ENCODE peak calls at places on chromosomes 12 and 14, in five cellular contexts. One of them, this sample, is unnamed.

GRCh38 chr12:83939718-83940117 is 972.9 kb downstream of the SLC6A15 start:
- DNase-seq in IMR-90: no peak
- DNase-seq in H1: no peak
- DNase-seq in neuronal stem cell: no peak
- DNase-seq in mesendoderm: no peak
- DNase-seq in this sample: no peak

GRCh38 chr14:104512061-104512460 is 67.5 kb upstream of the C14orf180 start:
- DNase-seq in mesendoderm: no peak
- DNase-seq in IMR-90: no peak
- DNase-seq in H1: peak
- DNase-seq in neuronal stem cell: no peak
- DNase-seq in this sample: no peak

GRCh38 chr12:70277973-70278372 is 34.7 kb downstream of the CNOT2 start:
- DNase-seq in H1: no peak
- DNase-seq in IMR-90: no peak
- DNase-seq in neuronal stem cell: no peak
- DNase-seq in mesendoderm: no peak
- DNase-seq in this sample: no peak

GRCh38 chr12:106753526-106753925 is 21.0 kb upstream of the RIC8B start:
- DNase-seq in H1: no peak
- DNase-seq in neuronal stem cell: no peak
- DNase-seq in mesendoderm: no peak
- DNase-seq in IMR-90: no peak
- DNase-seq in this sample: no peak

GRCh38 chr14:101737414-101738367 is 23.8 kb upstream of the PPP2R5C start:
- DNase-seq in mesendoderm: no peak
- DNase-seq in H1: no peak
- DNase-seq in IMR-90: no peak
- DNase-seq in neuronal stem cell: no peak
- DNase-seq in this sample: no peak

GRCh38 chr12:10941916-10942607 is 3.0 kb upstream of the TAS2R14 start:
- DNase-seq in mesendoderm: peak
- DNase-seq in IMR-90: no peak
- DNase-seq in neuronal stem cell: no peak
- DNase-seq in H1: no peak
- DNase-seq in this sample: no peak

GRCh38 chr14:68662395-68662794 is 130.5 kb downstream of the ZFP36L1 start:
- DNase-seq in neuronal stem cell: no peak
- DNase-seq in IMR-90: peak
- DNase-seq in H1: no peak
- DNase-seq in mesendoderm: no peak
- DNase-seq in this sample: no peak

GRCh38 chr12:43337571-43338497 is 214.2 kb downstream of the ADAMTS20 start:
- DNase-seq in H1: no peak
- DNase-seq in neuronal stem cell: no peak
- DNase-seq in IMR-90: peak
- DNase-seq in mesendoderm: peak
- DNase-seq in this sample: no peak

GRCh38 chr14:93897476-93897845 is 29.7 kb upstream of the FAM181A start:
- DNase-seq in IMR-90: no peak
- DNase-seq in mesendoderm: no peak
- DNase-seq in neuronal stem cell: no peak
- DNase-seq in H1: no peak
- DNase-seq in this sample: no peak

GRCh38 chr14:85332401-85332800 is 197.5 kb upstream of the FLRT2 start:
- DNase-seq in neuronal stem cell: no peak
- DNase-seq in H1: no peak
- DNase-seq in IMR-90: no peak
- DNase-seq in mesendoderm: no peak
- DNase-seq in this sample: no peak

GRCh38 chr12:121132601-121133481 is at the start of gene P2RX7:
- DNase-seq in mesendoderm: peak
- DNase-seq in H1: peak
- DNase-seq in neuronal stem cell: no peak
- DNase-seq in IMR-90: peak
- DNase-seq in this sample: peak

GRCh38 chr14:79395061-79395460 is 816.2 kb downstream of the DIO2 start:
- DNase-seq in IMR-90: peak
- DNase-seq in neuronal stem cell: no peak
- DNase-seq in mesendoderm: no peak
- DNase-seq in H1: no peak
- DNase-seq in this sample: peak

GRCh38 chr14:39247256-39247655 is 13.5 kb downstream of the MIA2 start:
- DNase-seq in IMR-90: peak
- DNase-seq in mesendoderm: no peak
- DNase-seq in neuronal stem cell: no peak
- DNase-seq in H1: no peak
- DNase-seq in this sample: peak

GRCh38 chr12:6959376-6960290 is 8.5 kb downstream of the PTPN6 start:
- DNase-seq in neuronal stem cell: no peak
- DNase-seq in IMR-90: no peak
- DNase-seq in mesendoderm: no peak
- DNase-seq in H1: no peak
- DNase-seq in this sample: no peak

GRCh38 chr12:128316981-128317526 is 50.1 kb downstream of the TMEM132C start:
- DNase-seq in IMR-90: no peak
- DNase-seq in H1: no peak
- DNase-seq in neuronal stem cell: no peak
- DNase-seq in mesendoderm: no peak
- DNase-seq in this sample: no peak

GRCh38 chr12:71755146-71755892 is 656 bp downstream of the RAB21 start:
- DNase-seq in neuronal stem cell: no peak
- DNase-seq in mesendoderm: peak
- DNase-seq in IMR-90: peak
- DNase-seq in H1: no peak
- DNase-seq in this sample: peak

GRCh38 chr12:25830456-25830855 is 128.0 kb upstream of the RASSF8 start:
- DNase-seq in neuronal stem cell: no peak
- DNase-seq in mesendoderm: no peak
- DNase-seq in H1: no peak
- DNase-seq in IMR-90: no peak
- DNase-seq in this sample: no peak

GRCh38 chr14:29442720-29443119 is 484.9 kb downstream of the PRKD1 start:
- DNase-seq in IMR-90: peak
- DNase-seq in neuronal stem cell: no peak
- DNase-seq in H1: no peak
- DNase-seq in mesendoderm: peak
- DNase-seq in this sample: peak

GRCh38 chr14:99579903-99580570 is 24.0 kb downstream of the CCDC85C start:
- DNase-seq in mesendoderm: peak
- DNase-seq in H1: no peak
- DNase-seq in neuronal stem cell: no peak
- DNase-seq in IMR-90: peak
- DNase-seq in this sample: no peak

GRCh38 chr14:99581960-99582359 is 22.0 kb downstream of the CCDC85C start:
- DNase-seq in IMR-90: no peak
- DNase-seq in mesendoderm: no peak
- DNase-seq in neuronal stem cell: no peak
- DNase-seq in H1: no peak
- DNase-seq in this sample: no peak

GRCh38 chr14:99578541-99579044 is 25.4 kb downstream of the CCDC85C start:
- DNase-seq in neuronal stem cell: no peak
- DNase-seq in H1: no peak
- DNase-seq in mesendoderm: no peak
- DNase-seq in IMR-90: no peak
- DNase-seq in this sample: no peak

GRCh38 chr14:99579077-99579836 is 24.8 kb downstream of the CCDC85C start:
- DNase-seq in neuronal stem cell: no peak
- DNase-seq in H1: no peak
- DNase-seq in IMR-90: no peak
- DNase-seq in mesendoderm: peak
- DNase-seq in this sample: no peak

DNA sequence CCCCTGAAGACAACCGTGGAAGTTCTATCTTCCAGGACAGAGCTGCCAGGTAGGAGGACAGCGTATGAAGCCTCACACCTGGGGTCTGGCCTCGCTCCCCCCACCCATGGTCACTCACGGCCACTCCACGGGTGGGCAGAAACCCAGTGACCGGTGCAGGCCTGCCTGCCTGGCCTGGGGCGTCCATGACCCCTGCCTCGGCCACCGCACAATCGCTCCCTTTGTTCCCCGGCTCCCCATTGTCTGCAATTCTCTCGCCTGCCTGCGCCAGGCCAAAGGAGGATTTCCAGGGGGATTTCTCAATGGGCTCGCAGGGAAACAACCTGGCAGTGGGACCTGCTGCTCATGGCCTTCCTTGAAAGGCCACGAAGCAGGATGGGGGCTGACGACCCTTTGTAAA is 22.6 kb downstream of the CCDC85C start:
- DNase-seq in mesendoderm: no peak
- DNase-seq in H1: no peak
- DNase-seq in IMR-90: no peak
- DNase-seq in neuronal stem cell: peak
- DNase-seq in this sample: no peak
- H2AK5ac ChIP-seq in mesendoderm: no peak
- H2AK5ac ChIP-seq in H1: no peak
- H2AK5ac ChIP-seq in IMR-90: peak
- H2AK5ac ChIP-seq in neuronal stem cell: peak
- H2AK5ac ChIP-seq in this sample: no peak

GRCh38 chr12:56158029-56158925 is at the start of gene MYL6:
- DNase-seq in neuronal stem cell: peak
- DNase-seq in IMR-90: peak
- DNase-seq in mesendoderm: peak
- DNase-seq in H1: peak
- DNase-seq in this sample: peak
- H2AK5ac ChIP-seq in neuronal stem cell: peak
- H2AK5ac ChIP-seq in IMR-90: peak
- H2AK5ac ChIP-seq in mesendoderm: peak
- H2AK5ac ChIP-seq in H1: peak
- H2AK5ac ChIP-seq in this sample: peak

GRCh38 chr12:107759410-107759809 is 1.5 kb downstream of the PRDM4 start:
- DNase-seq in neuronal stem cell: no peak
- DNase-seq in mesendoderm: peak
- DNase-seq in IMR-90: peak
- DNase-seq in H1: no peak
- DNase-seq in this sample: peak

GRCh38 chr12:107761502-107761904 is 566 bp upstream of the PRDM4 start:
- DNase-seq in IMR-90: no peak
- DNase-seq in mesendoderm: peak
- DNase-seq in H1: no peak
- DNase-seq in neuronal stem cell: no peak
- DNase-seq in this sample: no peak

GRCh38 chr12:107760207-107760816 is 625 bp downstream of the PRDM4 start:
- DNase-seq in neuronal stem cell: peak
- DNase-seq in IMR-90: peak
- DNase-seq in mesendoderm: peak
- DNase-seq in H1: peak
- DNase-seq in this sample: peak

GRCh38 chr12:107762874-107763273 is 1.9 kb upstream of the PRDM4 start:
- DNase-seq in mesendoderm: no peak
- DNase-seq in neuronal stem cell: no peak
- DNase-seq in IMR-90: no peak
- DNase-seq in H1: no peak
- DNase-seq in this sample: no peak

DNA sequence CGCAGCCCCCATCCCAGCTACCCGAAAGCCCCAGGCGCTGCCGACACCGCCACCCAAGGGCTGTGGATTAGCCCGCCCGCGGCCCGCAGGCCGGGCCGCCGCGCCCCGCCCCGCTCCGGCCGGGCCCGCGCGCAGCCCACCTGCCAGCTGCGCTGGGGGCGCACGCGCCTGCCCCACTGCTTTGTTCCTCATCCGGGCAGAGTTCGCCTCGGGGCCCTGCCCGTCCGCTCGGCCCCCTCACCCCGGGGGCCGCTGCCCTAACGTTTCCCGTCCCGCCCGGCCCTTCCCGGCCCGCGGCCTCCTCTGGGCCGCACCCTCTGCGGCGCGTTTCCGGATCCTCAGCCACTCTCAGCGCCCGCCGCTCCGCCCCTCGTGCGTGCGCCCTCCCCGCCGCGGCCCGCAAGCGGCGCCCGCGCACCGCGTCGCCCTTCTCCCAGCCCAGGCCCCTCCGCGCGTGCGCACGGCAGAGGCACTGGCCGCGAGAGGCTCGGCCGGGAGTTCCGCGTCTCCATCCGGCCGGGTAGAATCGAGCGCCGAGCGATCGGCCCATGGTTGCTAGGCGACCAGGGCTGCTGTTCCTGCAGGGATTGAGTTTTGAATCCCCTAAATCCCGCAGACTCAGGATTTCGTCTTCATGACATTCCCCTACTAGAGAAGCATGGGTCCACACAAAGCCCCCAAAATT is at the start of gene PRDM4:
- DNase-seq in neuronal stem cell: peak
- DNase-seq in IMR-90: peak
- DNase-seq in H1: peak
- DNase-seq in mesendoderm: peak
- DNase-seq in this sample: peak
- H2AK5ac ChIP-seq in neuronal stem cell: peak
- H2AK5ac ChIP-seq in IMR-90: peak
- H2AK5ac ChIP-seq in H1: no peak
- H2AK5ac ChIP-seq in mesendoderm: no peak
- H2AK5ac ChIP-seq in this sample: peak

GRCh38 chr14:90532826-90533525 is 136.1 kb downstream of the CALM1 start:
- DNase-seq in neuronal stem cell: no peak
- DNase-seq in mesendoderm: no peak
- DNase-seq in IMR-90: no peak
- DNase-seq in H1: no peak
- DNase-seq in this sample: no peak
- H2AK5ac ChIP-seq in neuronal stem cell: peak
- H2AK5ac ChIP-seq in mesendoderm: no peak
- H2AK5ac ChIP-seq in IMR-90: no peak
- H2AK5ac ChIP-seq in H1: no peak
- H2AK5ac ChIP-seq in this sample: no peak

GRCh38 chr14:24093901-24094838 is at the start of gene PCK2:
- DNase-seq in IMR-90: peak
- DNase-seq in neuronal stem cell: peak
- DNase-seq in mesendoderm: peak
- DNase-seq in H1: peak
- DNase-seq in this sample: peak
- H2AK5ac ChIP-seq in IMR-90: peak
- H2AK5ac ChIP-seq in neuronal stem cell: peak
- H2AK5ac ChIP-seq in mesendoderm: peak
- H2AK5ac ChIP-seq in H1: peak
- H2AK5ac ChIP-seq in this sample: no peak

GRCh38 chr12:48071808-48072207 is 34.1 kb downstream of the SENP1 start:
- DNase-seq in neuronal stem cell: no peak
- DNase-seq in mesendoderm: no peak
- DNase-seq in IMR-90: no peak
- DNase-seq in H1: no peak
- DNase-seq in this sample: no peak

GRCh38 chr12:48070731-48071130 is 35.1 kb downstream of the SENP1 start:
- DNase-seq in mesendoderm: no peak
- DNase-seq in IMR-90: no peak
- DNase-seq in neuronal stem cell: no peak
- DNase-seq in H1: no peak
- DNase-seq in this sample: no peak

GRCh38 chr12:48074266-48074665 is 31.6 kb downstream of the SENP1 start:
- DNase-seq in neuronal stem cell: no peak
- DNase-seq in mesendoderm: no peak
- DNase-seq in H1: no peak
- DNase-seq in IMR-90: no peak
- DNase-seq in this sample: no peak

GRCh38 chr12:48070033-48070432 is 35.8 kb downstream of the SENP1 start:
- DNase-seq in IMR-90: no peak
- DNase-seq in mesendoderm: no peak
- DNase-seq in neuronal stem cell: no peak
- DNase-seq in H1: no peak
- DNase-seq in this sample: no peak

GRCh38 chr12:48072266-48072665 is 33.6 kb downstream of the SENP1 start:
- DNase-seq in IMR-90: no peak
- DNase-seq in mesendoderm: no peak
- DNase-seq in H1: no peak
- DNase-seq in neuronal stem cell: no peak
- DNase-seq in this sample: no peak
- H2AK5ac ChIP-seq in IMR-90: no peak
- H2AK5ac ChIP-seq in mesendoderm: no peak
- H2AK5ac ChIP-seq in H1: no peak
- H2AK5ac ChIP-seq in neuronal stem cell: no peak
- H2AK5ac ChIP-seq in this sample: no peak